ENCODE peak calls at places on chromosomes 3 and 15, in six cellular contexts. A, S, I, Z, X and E are unnamed samples.

GRCh38 chr3:127177226-127177625 is 15.7 kb upstream of the PRR23E start:
- ATAC-seq in A (no peak), S (no peak), I (peak), Z (no peak), X (no peak), E (no peak)

GRCh38 chr3:40627095-40627494 is 102.3 kb downstream of the ZNF621 start:
- ATAC-seq in A (no peak), S (no peak), I (no peak), Z (no peak), X (no peak), E (no peak)

GRCh38 chr3:171792549-171792948 is 17.7 kb downstream of the PLD1 start:
- ATAC-seq in A (no peak), S (no peak), I (no peak), Z (no peak), X (no peak), E (peak)

GRCh38 chr15:58703610-58704009 is 45.9 kb downstream of the ADAM10 start:
- ATAC-seq in A (no peak), S (no peak), I (no peak), Z (no peak), X (peak), E (no peak)

GRCh38 chr3:57604971-57605370 is 7.8 kb upstream of the ARF4 start:
- ATAC-seq in A (no peak), S (no peak), I (no peak), Z (no peak), X (no peak), E (no peak)

GRCh38 chr3:134258761-134259347 is 8.2 kb upstream of the RYK start:
- ATAC-seq in A (no peak), S (no peak), I (no peak), Z (no peak), X (no peak), E (no peak)

GRCh38 chr3:113895964-113896363 is 51.8 kb upstream of the ZDHHC23 start:
- ATAC-seq in A (no peak), S (no peak), I (no peak), Z (no peak), X (no peak), E (no peak)

GRCh38 chr3:40930131-40930538 is 269.2 kb upstream of the CTNNB1 start:
- ATAC-seq in A (no peak), S (no peak), I (peak), Z (no peak), X (no peak), E (peak)

GRCh38 chr3:172096881-172097420 is 57.6 kb downstream of the FNDC3B start:
- ATAC-seq in A (peak), S (no peak), I (peak), Z (peak), X (no peak), E (no peak)

GRCh38 chr15:48395532-48396011 is 64.3 kb downstream of the DUT start:
- ATAC-seq in A (peak), S (peak), I (peak), Z (peak), X (no peak), E (peak)

GRCh38 chr3:171704002-171704401 is 106.3 kb downstream of the PLD1 start:
- ATAC-seq in A (no peak), S (peak), I (peak), Z (no peak), X (no peak), E (no peak)

GRCh38 chr3:46408853-46409252 is 1.8 kb downstream of the CCRL2 start:
- ATAC-seq in A (no peak), S (no peak), I (no peak), Z (no peak), X (no peak), E (no peak)

GRCh38 chr3:138174421-138175122 is at the start of gene DBR1:
- ATAC-seq in A (peak), S (peak), I (peak), Z (peak), X (peak), E (peak)

GRCh38 chr15:52118969-52119749 is 6.6 kb upstream of the BCL2L10 start:
- ATAC-seq in A (no peak), S (no peak), I (no peak), Z (no peak), X (no peak), E (no peak)

GRCh38 chr3:143851331-143852017 is 3.2 kb upstream of the SLC9A9 start:
- ATAC-seq in A (no peak), S (no peak), I (no peak), Z (no peak), X (no peak), E (no peak)

GRCh38 chr3:55686720-55687254 is 199.7 kb upstream of the WNT5A start:
- ATAC-seq in A (peak), S (no peak), I (no peak), Z (no peak), X (no peak), E (no peak)

GRCh38 chr15:91407237-91407889 is 307.3 kb downstream of the SV2B start:
- ATAC-seq in A (no peak), S (peak), I (peak), Z (peak), X (no peak), E (no peak)

GRCh38 chr15:29312387-29312786 is 42.8 kb upstream of the NSMCE3 start:
- ATAC-seq in A (no peak), S (no peak), I (no peak), Z (no peak), X (no peak), E (peak)

GRCh38 chr3:167880183-167880582 is 144.7 kb downstream of the SERPINI1 start:
- ATAC-seq in A (no peak), S (no peak), I (no peak), Z (no peak), X (no peak), E (no peak)

GRCh38 chr3:59386165-59386564 is 336.3 kb upstream of the CFAP20DC start:
- ATAC-seq in A (no peak), S (no peak), I (peak), Z (no peak), X (peak), E (peak)

GRCh38 chr3:164451083-164451910 is 627.0 kb downstream of the SI start:
- ATAC-seq in A (peak), S (no peak), I (no peak), Z (peak), X (no peak), E (peak)

GRCh38 chr3:140343709-140344417 is 334.0 kb upstream of the TRIM42 start:
- ATAC-seq in A (no peak), S (no peak), I (no peak), Z (no peak), X (no peak), E (no peak)

GRCh38 chr15:90001683-90002427 is 731 bp downstream of the ZNF710 start:
- ATAC-seq in A (peak), S (peak), I (peak), Z (peak), X (peak), E (peak)

GRCh38 chr3:58198804-58199203 is 12.0 kb downstream of the DNASE1L3 start:
- ATAC-seq in A (no peak), S (no peak), I (no peak), Z (no peak), X (no peak), E (no peak)

GRCh38 chr15:85000937-85001336 is 19.3 kb downstream of the PDE8A start:
- ATAC-seq in A (no peak), S (no peak), I (no peak), Z (no peak), X (no peak), E (no peak)